ENCODE peak calls at places on chromosomes 12 and 14, in seven cellular contexts. T, L, E, A, G, Q and P are unnamed samples.

GRCh38 chr12:49059385-49060232 is 985 bp downstream of the KMT2D start:
- DNase-seq in T (peak; percentile 88), L (no peak), A (no peak), Q (peak; percentile 59), E (no peak), G (peak; percentile 76), P (no peak)

GRCh38 chr12:9759680-9760592 is 765 bp downstream of the CD69 start:
- DNase-seq in E (no peak), L (no peak), T (no peak), Q (no peak), G (no peak), A (no peak), P (no peak)

GRCh38 chr12:65208957-65209654 is 39.7 kb downstream of the LEMD3 start:
- DNase-seq in G (no peak), L (no peak), T (no peak), A (no peak), Q (no peak), E (no peak), P (no peak)

GRCh38 chr12:42686514-42687172 is 97.1 kb upstream of the PRICKLE1 start:
- DNase-seq in L (no peak), A (no peak), T (no peak), G (no peak), E (no peak), Q (no peak), P (no peak)

GRCh38 chr12:6647083-6647604 is at the start of gene ACRBP:
- DNase-seq in G (peak; percentile 87), T (peak; percentile 94), E (peak; percentile 45), A (no peak), Q (peak; percentile 76), L (peak; percentile 81), P (no peak)

GRCh38 chr14:77979666-77980351 is 179.9 kb downstream of the ADCK1 start:
- DNase-seq in L (no peak), A (peak; percentile 49), G (peak; percentile 64), Q (no peak), E (no peak), T (no peak), P (no peak)

GRCh38 chr12:53995311-53996187 is 4.4 kb upstream of the HOXC9 start:
- DNase-seq in T (peak; percentile 72), A (no peak), Q (no peak), E (peak; percentile 86), G (no peak), L (no peak), P (no peak)

GRCh38 chr12:15772405-15773018 is 16.7 kb downstream of the EPS8 start:
- DNase-seq in Q (no peak), T (no peak), G (peak; percentile 39), L (no peak), E (no peak), A (no peak), P (no peak)

GRCh38 chr12:1706284-1707016 is 15.6 kb downstream of the ADIPOR2 start:
- DNase-seq in G (no peak), T (no peak), E (no peak), A (no peak), L (no peak), Q (no peak), P (no peak)

GRCh38 chr14:105883066-105884005 is 357.0 kb downstream of the TMEM121 start:
- DNase-seq in Q (no peak), G (no peak), L (peak; percentile 3), E (no peak), T (peak; percentile 41), A (peak; percentile 77), P (peak; percentile 75)

GRCh38 chr12:56751712-56752598 is at the start of gene PRIM1:
- DNase-seq in Q (peak; percentile 90), G (peak; percentile 95), T (peak; percentile 94), A (peak; percentile 94), L (peak; percentile 95), E (peak; percentile 56), P (peak; percentile 92)

GRCh38 chr14:73502017-73502619 is 11.4 kb downstream of the RIOX1 start:
- DNase-seq in T (no peak), G (no peak), A (no peak), L (no peak), E (no peak), Q (no peak), P (no peak)

GRCh38 chr12:131950182-131950913 is 606 bp downstream of the EP400 start:
- DNase-seq in A (peak; percentile 85), Q (peak; percentile 56), E (no peak), T (no peak), L (peak; percentile 55), G (peak; percentile 65), P (no peak)

GRCh38 chr12:124228050-124228711 is 66.7 kb upstream of the RFLNA start:
- DNase-seq in T (no peak), A (no peak), E (no peak), L (no peak), G (no peak), Q (no peak), P (no peak)

GRCh38 chr12:83224012-83224411 is 537.3 kb downstream of the TMTC2 start:
- DNase-seq in L (no peak), G (no peak), T (no peak), Q (no peak), A (no peak), E (no peak), P (no peak)

GRCh38 chr12:57005980-57006808 is at the start of gene ZBTB39:
- DNase-seq in Q (peak; percentile 97), G (peak; percentile 90), E (no peak), A (peak; percentile 91), L (peak; percentile 94), T (peak; percentile 92), P (no peak)

GRCh38 chr14:64636208-64636979 is 67.8 kb upstream of the PLEKHG3 start:
- DNase-seq in Q (peak; percentile 79), E (peak; percentile 41), A (peak; percentile 88), G (peak; percentile 81), T (peak; percentile 90), L (peak; percentile 84), P (no peak)

GRCh38 chr12:97493729-97494128 is 31.1 kb downstream of the RMST start:
- DNase-seq in T (no peak), G (no peak), E (no peak), A (no peak), Q (no peak), L (no peak), P (no peak)

GRCh38 chr14:89277229-89277628 is 139.8 kb downstream of the FOXN3 start:
- DNase-seq in E (no peak), L (no peak), A (no peak), G (no peak), T (no peak), Q (no peak), P (no peak)

GRCh38 chr14:33617154-33617553 is 333.7 kb downstream of the EGLN3 start:
- DNase-seq in E (no peak), T (no peak), Q (no peak), L (no peak), A (no peak), G (no peak), P (no peak)

GRCh38 chr12:118357327-118358007 is 15.2 kb downstream of the TAOK3 start:
- DNase-seq in T (no peak), L (peak; percentile 62), G (no peak), Q (peak; percentile 50), A (no peak), E (peak; percentile 23), P (no peak)

GRCh38 chr12:14514946-14515345 is 52.7 kb downstream of the PLBD1 start:
- DNase-seq in T (no peak), L (no peak), E (no peak), A (no peak), Q (no peak), G (no peak), P (no peak)

GRCh38 chr12:14510574-14510973 is 57.1 kb downstream of the PLBD1 start:
- DNase-seq in E (no peak), Q (no peak), L (no peak), T (no peak), G (no peak), A (no peak), P (no peak)

GRCh38 chr12:14514154-14514842 is 53.4 kb downstream of the PLBD1 start:
- DNase-seq in L (peak; percentile 49), T (no peak), E (no peak), G (peak; percentile 21), Q (peak; percentile 21), A (no peak), P (no peak)
- TF ChIP-seq CTCF in L (peak; percentile 44), T (peak; percentile 35), E (no peak), G (peak; percentile 42), Q (no peak), A (peak; percentile 37), P (peak; percentile 69)

GRCh38 chr12:107929436-107929835 is 154.9 kb downstream of the ASCL4 start:
- DNase-seq in G (peak; percentile 70), A (no peak), T (no peak), E (no peak), L (peak; percentile 42), Q (peak; percentile 18), P (no peak)
- TF ChIP-seq CTCF in G (peak; percentile 63), A (peak; percentile 25), T (peak; percentile 13), E (no peak), L (peak; percentile 12), Q (no peak), P (peak; percentile 49)

GRCh38 chr14:67883717-67884116 is 64.1 kb downstream of the RAD51B start:
- DNase-seq in G (no peak), Q (no peak), A (no peak), L (no peak), T (no peak), E (no peak), P (no peak)
- TF ChIP-seq CTCF in G (peak; percentile 23), Q (no peak), A (peak; percentile 55), L (no peak), T (peak; percentile 46), E (no peak), P (peak; percentile 84)

GRCh38 chr12:66279127-66279712 is 23.1 kb upstream of the HELB start:
- DNase-seq in A (no peak), T (no peak), G (peak; percentile 16), Q (peak; percentile 28), L (no peak), E (no peak), P (no peak)
- TF ChIP-seq CTCF in A (peak; percentile 62), T (peak; percentile 60), G (peak; percentile 58), Q (peak; percentile 51), L (peak; percentile 50), E (no peak), P (peak; percentile 82)

GRCh38 chr12:87856-88255 is 21.3 kb downstream of the IQSEC3 start:
- DNase-seq in L (no peak), G (no peak), Q (no peak), E (no peak), T (no peak), A (no peak), P (no peak)
- TF ChIP-seq CTCF in L (no peak), G (no peak), Q (no peak), E (no peak), T (no peak), A (no peak), P (no peak)